ENCODE peak calls at places on chromosomes 13 and 19, in ten cellular contexts. S, B, V, F, W, L, P, I, M and A are unnamed samples.

GRCh38 chr19:46218160-46218559 is 11.4 kb upstream of the IGFL1 start:
- DNase-seq in S (peak), B (no peak), V (peak), F (no peak), W (no peak), L (peak), P (no peak), I (no peak), M (no peak), A (no peak)

GRCh38 chr13:82370306-82370705 is 1512.0 kb downstream of the SLITRK1 start:
- DNase-seq in S (no peak), B (no peak), V (no peak), F (no peak), W (no peak), L (no peak), P (no peak), I (no peak), M (no peak), A (no peak)

GRCh38 chr19:6048348-6048747 is 62.0 kb downstream of the RFX2 start:
- DNase-seq in S (no peak), B (no peak), V (peak), F (no peak), W (no peak), L (no peak), P (no peak), I (no peak), M (no peak), A (peak)

GRCh38 chr19:8935460-8935859 is 74.7 kb downstream of the MUC16 start:
- DNase-seq in S (no peak), B (no peak), V (no peak), F (no peak), W (no peak), L (no peak), P (peak), I (no peak), M (no peak), A (no peak)

GRCh38 chr13:79423801-79424642 is 18.0 kb upstream of the RBM26 start:
- DNase-seq in S (no peak), B (no peak), V (no peak), F (no peak), W (no peak), L (peak), P (peak), I (no peak), M (no peak), A (no peak)

GRCh38 chr19:2261438-2262172 is 5.4 kb upstream of the JSRP1 start:
- DNase-seq in S (peak), B (no peak), V (no peak), F (no peak), W (no peak), L (peak), P (no peak), I (no peak), M (no peak), A (no peak)

GRCh38 chr13:113491418-113491883 is 940 bp upstream of the DCUN1D2 start:
- DNase-seq in S (no peak), B (no peak), V (no peak), F (peak), W (no peak), L (peak), P (no peak), I (no peak), M (no peak), A (no peak)

GRCh38 chr13:32135655-32136054 is 104.1 kb downstream of the FRY start:
- DNase-seq in S (no peak), B (no peak), V (no peak), F (no peak), W (no peak), L (peak), P (peak), I (no peak), M (no peak), A (no peak)

GRCh38 chr13:91220872-91221271 is 126.6 kb upstream of the MIR17HG start:
- DNase-seq in S (no peak), B (no peak), V (no peak), F (no peak), W (no peak), L (no peak), P (no peak), I (no peak), M (no peak), A (no peak)